ENCODE peak calls at places on chromosomes 12 and 14, in six cellular contexts. S, Z, Q, V, G and D are unnamed samples.

GRCh38 chr12:111458773-111459172 is 53.0 kb downstream of the SH2B3 start:
- DNase-seq in S (no peak), Z (no peak), Q (no peak), V (no peak), G (no peak), D (no peak)

GRCh38 chr12:45713108-45713507 is 16.4 kb upstream of the ARID2 start:
- DNase-seq in S (no peak), Z (no peak), Q (peak), V (no peak), G (no peak), D (no peak)

GRCh38 chr12:77064891-77065360 is 443 bp downstream of the E2F7 start:
- DNase-seq in S (no peak), Z (no peak), Q (no peak), V (no peak), G (no peak), D (no peak)

GRCh38 chr12:7915911-7916403 is 20.0 kb downstream of the SLC2A3 start:
- DNase-seq in S (no peak), Z (no peak), Q (no peak), V (no peak), G (no peak), D (no peak)

GRCh38 chr12:20128926-20129325 is 239.4 kb upstream of the PDE3A start:
- DNase-seq in S (no peak), Z (no peak), Q (no peak), V (no peak), G (no peak), D (no peak)

GRCh38 chr12:54404061-54405004 is 14.7 kb downstream of the ITGA5 start:
- DNase-seq in S (peak), Z (peak), Q (peak), V (no peak), G (no peak), D (peak)

GRCh38 chr12:51341259-51342007 is 5.0 kb downstream of the CELA1 start:
- DNase-seq in S (peak), Z (peak), Q (peak), V (peak), G (peak), D (peak)

GRCh38 chr12:30996752-30997151 is 70.2 kb downstream of the TSPAN11 start:
- DNase-seq in S (no peak), Z (no peak), Q (no peak), V (no peak), G (no peak), D (no peak)

GRCh38 chr12:112305951-112306350 is 76.3 kb downstream of the HECTD4 start:
- DNase-seq in S (no peak), Z (no peak), Q (no peak), V (no peak), G (no peak), D (no peak)

GRCh38 chr14:74475678-74476077 is 17.4 kb downstream of the NPC2 start:
- DNase-seq in S (no peak), Z (no peak), Q (peak), V (no peak), G (no peak), D (no peak)

GRCh38 chr14:68464716-68465115 is 328.2 kb downstream of the ZFP36L1 start:
- DNase-seq in S (no peak), Z (no peak), Q (peak), V (no peak), G (no peak), D (no peak)

GRCh38 chr12:24244231-24244630 is 294.8 kb upstream of the SOX5 start:
- DNase-seq in S (no peak), Z (no peak), Q (no peak), V (no peak), G (no peak), D (no peak)

GRCh38 chr12:53677612-53678133 is 1.8 kb upstream of the ATP5MC2 start:
- DNase-seq in S (no peak), Z (no peak), Q (no peak), V (no peak), G (no peak), D (no peak)

GRCh38 chr14:96502621-96503251 is 554 bp downstream of the PAPOLA start:
- DNase-seq in S (no peak), Z (peak), Q (peak), V (peak), G (peak), D (no peak)

GRCh38 chr14:31992051-31992450 is 85.1 kb upstream of the ARHGAP5 start:
- DNase-seq in S (no peak), Z (no peak), Q (peak), V (no peak), G (no peak), D (no peak)

GRCh38 chr12:63362801-63363200 is 211.8 kb upstream of the AVPR1A start:
- DNase-seq in S (no peak), Z (no peak), Q (peak), V (no peak), G (no peak), D (no peak)

GRCh38 chr14:64955297-64955696 is 12.8 kb upstream of the GPX2 start:
- DNase-seq in S (no peak), Z (no peak), Q (no peak), V (no peak), G (no peak), D (no peak)

GRCh38 chr12:21662122-21662792 is 4.6 kb upstream of the LDHB start:
- DNase-seq in S (no peak), Z (no peak), Q (no peak), V (no peak), G (no peak), D (no peak)

GRCh38 chr14:96525452-96525851 is 23.3 kb downstream of the PAPOLA start:
- DNase-seq in S (no peak), Z (no peak), Q (no peak), V (no peak), G (no peak), D (no peak)

GRCh38 chr14:61965030-61965745 is 203.0 kb downstream of the SNAPC1 start:
- DNase-seq in S (no peak), Z (no peak), Q (peak), V (no peak), G (no peak), D (no peak)

GRCh38 chr14:80930836-80931389 is 10.6 kb downstream of the CEP128 start:
- DNase-seq in S (peak), Z (peak), Q (peak), V (no peak), G (no peak), D (no peak)

GRCh38 chr14:104721704-104722431 is 2.2 kb upstream of the ADSS1 start:
- DNase-seq in S (no peak), Z (no peak), Q (no peak), V (peak), G (no peak), D (no peak)

GRCh38 chr12:7321624-7322023 is 17.8 kb downstream of the ACSM4 start:
- DNase-seq in S (no peak), Z (no peak), Q (no peak), V (no peak), G (no peak), D (no peak)

GRCh38 chr12:57089259-57090245 is 638 bp downstream of the NAB2 start:
- DNase-seq in S (peak), Z (peak), Q (peak), V (peak), G (peak), D (peak)

GRCh38 chr14:35402323-35403084 is 2.0 kb downstream of the NFKBIA start:
- DNase-seq in S (peak), Z (peak), Q (peak), V (peak), G (no peak), D (no peak)

GRCh38 chr12:29088611-29089219 is 60.4 kb upstream of the FAR2 start:
- DNase-seq in S (no peak), Z (no peak), Q (peak), V (no peak), G (no peak), D (no peak)

GRCh38 chr12:49017764-49018281 is 753 bp downstream of the PRKAG1 start:
- DNase-seq in S (no peak), Z (peak), Q (no peak), V (peak), G (no peak), D (no peak)

GRCh38 chr14:80493620-80494019 is 282.3 kb upstream of the DIO2 start:
- DNase-seq in S (no peak), Z (no peak), Q (no peak), V (no peak), G (no peak), D (no peak)

GRCh38 chr14:88078525-88078924 is 73.6 kb downstream of the GPR65 start:
- DNase-seq in S (no peak), Z (no peak), Q (no peak), V (no peak), G (no peak), D (no peak)

GRCh38 chr14:21066882-21067502 is 3.1 kb upstream of the ARHGEF40 start:
- DNase-seq in S (peak), Z (no peak), Q (peak), V (no peak), G (no peak), D (no peak)